ENCODE peak calls at places on chromosomes 3 and 15, in five cellular contexts. U, P, K, I and R are unnamed samples.

GRCh38 chr15:73631915-73632669 is 1.1 kb downstream of the NPTN start:
- DNase-seq in I (no peak), U (peak; percentile 29), K (no peak), P (peak; percentile 84), R (peak; percentile 50)

GRCh38 chr15:44489464-44489863 is 47.5 kb upstream of the EIF3J start:
- DNase-seq in U (peak; percentile 77), I (no peak), K (no peak), P (no peak), R (no peak)

GRCh38 chr15:65223996-65224395 is 12.7 kb upstream of the CILP start:
- DNase-seq in I (no peak), P (no peak), K (no peak), U (no peak), R (no peak)

GRCh38 chr15:39392469-39393047 is 188.3 kb upstream of the THBS1 start:
- DNase-seq in K (no peak), I (no peak), P (no peak), U (no peak), R (no peak)

GRCh38 chr15:33700695-33701303 is 267.5 kb upstream of the CHRM5 start:
- DNase-seq in P (peak; percentile 72), K (no peak), I (peak; percentile 60), U (peak; percentile 85), R (peak; percentile 57)

GRCh38 chr3:64930891-64931290 is 243.1 kb upstream of the ADAMTS9 start:
- DNase-seq in K (no peak), P (no peak), U (no peak), I (no peak), R (no peak)

GRCh38 chr15:81229596-81229995 is 32.9 kb downstream of the IL16 start:
- DNase-seq in I (no peak), P (peak; percentile 76), K (no peak), U (no peak), R (no peak)

GRCh38 chr15:65980824-65981456 is 111.6 kb downstream of the RAB11A start:
- DNase-seq in I (peak; percentile 57), P (no peak), U (peak; percentile 52), K (no peak), R (peak; percentile 30)

GRCh38 chr15:68208641-68209240 is 3.6 kb upstream of the CALML4 start:
- DNase-seq in I (peak; percentile 39), P (peak; percentile 41), U (no peak), K (no peak), R (no peak)

GRCh38 chr3:11159421-11159904 is 5.2 kb downstream of the HRH1 start:
- DNase-seq in P (peak; percentile 87), U (no peak), K (no peak), I (no peak), R (no peak)

GRCh38 chr3:111392911-111393351 is 149.1 kb upstream of the CD96 start:
- DNase-seq in I (no peak), U (no peak), P (no peak), K (no peak), R (no peak)

GRCh38 chr3:14525685-14526631 is 14.2 kb downstream of the GRIP2 start:
- DNase-seq in P (peak; percentile 68), I (peak; percentile 43), K (no peak), U (no peak), R (no peak)

GRCh38 chr3:67384790-67385397 is 269.5 kb downstream of the SUCLG2 start:
- DNase-seq in I (no peak), P (no peak), K (no peak), U (peak; percentile 45), R (no peak)

GRCh38 chr3:195868866-195869412 is 39.4 kb downstream of the TNK2 start:
- DNase-seq in P (peak; percentile 64), U (no peak), K (no peak), I (no peak), R (no peak)

GRCh38 chr15:35427091-35427490 is 118.9 kb downstream of the DPH6 start:
- DNase-seq in P (no peak), I (no peak), U (peak; percentile 90), K (no peak), R (no peak)

GRCh38 chr15:62164500-62165028 is 521 bp downstream of the C2CD4B start:
- DNase-seq in I (no peak), U (no peak), P (no peak), K (no peak), R (no peak)

GRCh38 chr3:23450051-23450450 is 246.9 kb downstream of the UBE2E2 start:
- DNase-seq in I (no peak), P (no peak), U (no peak), K (no peak), R (no peak)

GRCh38 chr3:3743754-3744153 is 55.5 kb upstream of the LRRN1 start:
- DNase-seq in P (no peak), U (no peak), K (no peak), I (no peak), R (no peak)

GRCh38 chr3:183775781-183776180 is 49.6 kb downstream of the MAP6D1 start:
- DNase-seq in P (no peak), K (no peak), U (no peak), I (no peak), R (peak; percentile 31)

GRCh38 chr3:94440767-94441493 is 378.1 kb downstream of the NSUN3 start:
- DNase-seq in I (no peak), U (peak; percentile 83), K (no peak), P (no peak), R (no peak)

GRCh38 chr3:71872256-71872655 is 87.3 kb upstream of the PROK2 start:
- DNase-seq in I (no peak), U (no peak), K (no peak), P (no peak), R (no peak)

GRCh38 chr3:14391033-14391432 is 11.4 kb upstream of the SLC6A6 start:
- DNase-seq in K (no peak), P (peak; percentile 80), I (no peak), U (no peak), R (no peak)

GRCh38 chr3:125389282-125389681 is 14.2 kb upstream of the ZNF148 start:
- DNase-seq in I (no peak), U (no peak), P (no peak), K (no peak), R (no peak)

GRCh38 chr3:131502530-131503327 is at the start of gene MRPL3:
- DNase-seq in I (peak; percentile 87), U (peak; percentile 67), P (peak; percentile 92), K (peak; percentile 94), R (peak; percentile 73)
- TF ChIP-seq POLR2A in I (no peak), U (peak; percentile 56), P (no peak), K (peak; percentile 5), R (peak; percentile 21)

GRCh38 chr3:37622999-37623883 is 238.4 kb upstream of the CTDSPL start:
- DNase-seq in K (peak; percentile 57), P (no peak), U (no peak), I (no peak), R (no peak)
- H3K4me3 ChIP-seq in K (peak overlapping the region; percentile 33), P (no peak overlapping the region), U (no peak overlapping the region), I (peak overlapping the region; percentile 8), R (no peak overlapping the region)

DNA sequence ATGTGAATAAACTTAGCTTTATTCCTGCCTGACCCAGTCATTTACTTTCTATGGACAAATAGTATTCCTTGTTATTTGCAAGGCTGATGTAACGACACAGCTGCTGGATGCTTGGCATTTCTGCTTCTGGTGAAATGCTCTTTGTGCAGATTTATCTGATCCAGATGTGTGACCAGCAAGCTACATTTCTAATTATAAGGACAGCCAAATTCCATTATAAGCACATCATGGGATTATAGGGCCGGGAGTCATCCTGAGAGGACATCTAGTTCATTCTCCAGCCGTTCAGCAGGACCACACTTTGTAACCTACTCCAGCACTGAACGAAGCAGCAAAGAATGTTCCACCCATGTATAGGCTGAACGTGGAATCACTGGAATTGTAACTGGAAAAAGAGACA is 42.9 kb downstream of the FNDC3B start:
- DNase-seq in K (no peak), U (no peak), I (no peak), P (peak; percentile 87), R (no peak)
- TF ChIP-seq POLR2AphosphoS5 in K (peak; percentile 69), U (no peak), I (peak; percentile 76), P (peak; percentile 55), R (peak; percentile 40)

GRCh38 chr3:52196977-52197376 is 983 bp upstream of the ALAS1 start:
- DNase-seq in U (no peak), K (no peak), P (no peak), I (no peak), R (no peak)

GRCh38 chr3:52195823-52196331 is 2.1 kb upstream of the ALAS1 start:
- DNase-seq in P (no peak), U (peak; percentile 29), I (no peak), K (no peak), R (no peak)

GRCh38 chr3:52197499-52197841 is 490 bp upstream of the ALAS1 start:
- DNase-seq in P (no peak), K (no peak), I (no peak), U (no peak), R (no peak)

GRCh38 chr3:52198643-52199608 is 966 bp downstream of the ALAS1 start:
- DNase-seq in K (no peak), I (no peak), U (peak; percentile 30), P (no peak), R (no peak)

GRCh38 chr3:52197842-52198625 is at the start of gene ALAS1:
- DNase-seq in K (peak; percentile 95), U (peak; percentile 93), I (peak; percentile 85), P (peak; percentile 95), R (peak; percentile 86)
- TF ChIP-seq POLR2A in K (peak; percentile 74), U (peak; percentile 97), I (peak; percentile 69), P (peak; percentile 58), R (peak; percentile 98)